ENCODE peak calls at places on chromosomes 2 and 18, in six cellular contexts. U, O, L, H, D and A are unnamed samples.

GRCh38 chr18:59540819-59541218 is 156.4 kb downstream of the CCBE1 start:
- DNase-seq in U (no peak), O (peak; percentile 52), L (no peak), H (no peak), D (no peak), A (no peak)

GRCh38 chr2:73112026-73112912 is 479 bp downstream of the RAB11FIP5 start:
- DNase-seq in U (no peak), O (peak; percentile 49), L (peak; percentile 68), H (peak; percentile 37), D (no peak), A (no peak)

GRCh38 chr2:101830555-101830954 is 133.0 kb downstream of the MAP4K4 start:
- DNase-seq in U (no peak), O (peak; percentile 91), L (no peak), H (no peak), D (no peak), A (no peak)

GRCh38 chr2:163610817-163611556 is 124.8 kb downstream of the FIGN start:
- DNase-seq in U (no peak), O (no peak), L (no peak), H (no peak), D (no peak), A (no peak)

GRCh38 chr2:31163011-31163540 is 24.8 kb upstream of the GALNT14 start:
- DNase-seq in U (no peak), O (no peak), L (no peak), H (no peak), D (no peak), A (no peak)

GRCh38 chr2:183543731-183544130 is 419.5 kb downstream of the NUP35 start:
- DNase-seq in U (peak; percentile 24), O (no peak), L (no peak), H (no peak), D (no peak), A (no peak)

GRCh38 chr2:73063909-73064875 is 7.3 kb downstream of the SFXN5 start:
- DNase-seq in U (no peak), O (peak; percentile 86), L (no peak), H (no peak), D (no peak), A (no peak)

GRCh38 chr2:37688771-37689468 is 17.5 kb upstream of the CDC42EP3 start:
- DNase-seq in U (no peak), O (peak; percentile 91), L (no peak), H (no peak), D (peak; percentile 74), A (no peak)

GRCh38 chr2:237434916-237435315 is 21.0 kb upstream of the COL6A3 start:
- DNase-seq in U (no peak), O (peak; percentile 75), L (no peak), H (no peak), D (peak; percentile 74), A (no peak)

GRCh38 chr2:152950125-152950524 is 231.7 kb downstream of the ARL6IP6 start:
- DNase-seq in U (no peak), O (no peak), L (no peak), H (no peak), D (no peak), A (no peak)

GRCh38 chr2:180507028-180507427 is 473.4 kb upstream of the UBE2E3 start:
- DNase-seq in U (no peak), O (peak; percentile 56), L (no peak), H (no peak), D (no peak), A (no peak)

GRCh38 chr2:37379881-37380296 is 35.5 kb downstream of the QPCT start:
- DNase-seq in U (no peak), O (no peak), L (no peak), H (no peak), D (no peak), A (no peak)

GRCh38 chr2:203741566-203741965 is 35.1 kb downstream of the CD28 start:
- DNase-seq in U (no peak), O (no peak), L (no peak), H (no peak), D (no peak), A (no peak)

GRCh38 chr2:36355890-36356198 is 266 bp downstream of the CRIM1 start:
- DNase-seq in U (no peak), O (no peak), L (no peak), H (no peak), D (no peak), A (no peak)

GRCh38 chr2:54103454-54104314 is 11.7 kb upstream of the ACYP2 start:
- DNase-seq in U (no peak), O (peak; percentile 54), L (no peak), H (peak; percentile 23), D (peak; percentile 31), A (no peak)

GRCh38 chr18:77068890-77069312 is 63.7 kb downstream of the MBP start:
- DNase-seq in U (no peak), O (peak; percentile 28), L (no peak), H (no peak), D (peak; percentile 22), A (no peak)
- TF ChIP-seq CTCF in U (no peak), O (no peak), L (no peak), H (no peak), D (no peak), A (no peak)

DNA sequence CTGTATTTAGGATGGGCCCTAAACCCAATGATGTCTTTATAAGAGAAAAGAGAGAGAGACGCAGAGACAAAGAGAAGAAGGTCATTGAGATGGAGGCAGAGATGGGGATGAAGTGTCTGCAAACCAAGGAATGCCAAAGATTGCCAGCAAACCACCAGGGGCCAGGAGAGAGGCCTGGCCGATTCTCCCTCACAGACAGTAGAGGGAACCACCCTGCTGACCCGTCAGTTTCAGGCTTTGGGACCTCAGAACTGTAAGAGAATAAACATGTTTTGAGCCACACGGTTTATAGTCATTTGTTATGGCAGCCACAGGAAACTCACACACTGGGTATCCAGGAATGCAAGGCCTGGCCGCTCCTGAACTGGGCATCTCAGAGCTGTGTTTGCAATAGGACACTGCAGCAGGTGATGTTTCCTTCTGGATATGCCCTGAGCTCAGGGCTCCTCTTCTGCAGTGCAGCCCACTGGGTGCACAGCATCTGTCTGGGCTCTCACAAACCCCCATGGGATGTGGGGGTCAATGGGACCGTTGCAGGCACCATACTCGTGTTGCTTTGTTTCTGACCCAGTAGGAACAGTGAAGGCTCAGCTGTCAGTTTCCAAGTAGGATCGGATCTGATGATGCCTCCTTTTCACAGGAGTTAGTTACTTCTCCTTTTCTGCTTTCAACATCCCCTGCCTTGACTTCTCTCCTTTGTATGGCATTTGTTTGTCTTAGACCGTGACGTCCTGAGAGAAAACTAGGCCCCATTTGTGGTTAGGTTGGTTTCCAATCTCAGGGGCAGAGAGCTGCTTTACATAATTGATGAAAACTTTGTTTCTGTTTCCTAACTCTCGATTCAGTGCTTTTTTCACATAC is 20.8 kb downstream of the PTPN18 start:
- DNase-seq in U (peak; percentile 89), O (no peak), L (peak; percentile 28), H (no peak), D (no peak), A (no peak)
- H3K27ac ChIP-seq in U (peak overlapping the region; percentile 79), O (no peak overlapping the region), L (no peak overlapping the region), H (no peak overlapping the region), D (no peak overlapping the region), A (no peak overlapping the region)

GRCh38 chr2:109028738-109029443 is 39.9 kb upstream of the EDAR start:
- DNase-seq in U (no peak), O (no peak), L (no peak), H (no peak), D (no peak), A (no peak)

GRCh38 chr2:109029444-109030193 is 40.6 kb upstream of the EDAR start:
- DNase-seq in U (no peak), O (no peak), L (no peak), H (no peak), D (no peak), A (no peak)

GRCh38 chr2:109032229-109032800 is 43.3 kb upstream of the EDAR start:
- DNase-seq in U (no peak), O (no peak), L (no peak), H (no peak), D (no peak), A (no peak)

GRCh38 chr2:109031481-109032228 is 42.6 kb upstream of the EDAR start:
- DNase-seq in U (no peak), O (peak; percentile 3), L (no peak), H (peak; percentile 14), D (peak; percentile 30), A (no peak)

DNA sequence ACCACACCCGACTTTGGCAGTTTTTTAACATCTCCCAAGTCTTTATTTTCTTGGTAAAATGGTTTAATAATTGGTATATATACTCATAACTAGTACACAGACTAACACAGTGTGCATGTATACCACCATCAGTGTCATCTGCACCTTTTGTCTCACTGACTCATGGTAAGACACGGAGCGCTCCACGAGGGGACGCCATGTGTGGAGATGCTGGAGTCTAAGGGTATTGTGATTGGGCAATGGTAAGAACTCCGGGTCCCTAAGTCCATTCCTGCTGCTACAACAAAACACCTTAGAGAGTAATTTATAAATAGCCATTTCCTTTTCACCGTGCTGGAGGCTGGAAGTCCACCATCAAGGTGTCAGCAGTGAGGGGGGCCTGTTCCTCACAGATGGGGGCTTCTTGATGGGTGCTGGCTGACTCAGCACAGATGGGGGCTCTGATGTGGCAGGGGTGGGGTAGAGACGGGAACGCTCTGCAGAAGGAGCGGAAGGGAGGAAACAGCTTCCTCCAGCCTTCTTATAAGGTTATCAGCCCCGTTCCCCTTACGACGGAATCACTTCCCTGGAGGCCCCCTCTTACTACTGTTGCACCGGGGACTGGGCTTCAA is 42.0 kb upstream of the EDAR start:
- DNase-seq in U (no peak), O (no peak), L (no peak), H (no peak), D (no peak), A (no peak)
- H3K4me3 ChIP-seq in U (peak overlapping the region; percentile 78), O (no peak overlapping the region), L (peak overlapping the region; percentile 28), H (peak overlapping the region; percentile 52), D (peak overlapping the region; percentile 35), A (peak overlapping the region; percentile 65)

GRCh38 chr2:120344214-120344990 is 1.5 kb upstream of the INHBB start:
- DNase-seq in U (no peak), O (no peak), L (no peak), H (no peak), D (no peak), A (no peak)
- TF ChIP-seq CTCF in U (no peak), O (no peak), L (no peak), H (no peak), D (peak; percentile 19), A (no peak)

GRCh38 chr2:216696751-216697560 is 1.6 kb upstream of the IGFBP5 start:
- DNase-seq in U (no peak), O (peak; percentile 71), L (no peak), H (no peak), D (no peak), A (no peak)
- H3K27ac ChIP-seq in U (no peak overlapping the region), O (peak overlapping the region; percentile 94), L (peak overlapping the region; percentile 85), H (no peak overlapping the region), D (peak overlapping the region; percentile 93), A (peak overlapping the region; percentile 95)

DNA sequence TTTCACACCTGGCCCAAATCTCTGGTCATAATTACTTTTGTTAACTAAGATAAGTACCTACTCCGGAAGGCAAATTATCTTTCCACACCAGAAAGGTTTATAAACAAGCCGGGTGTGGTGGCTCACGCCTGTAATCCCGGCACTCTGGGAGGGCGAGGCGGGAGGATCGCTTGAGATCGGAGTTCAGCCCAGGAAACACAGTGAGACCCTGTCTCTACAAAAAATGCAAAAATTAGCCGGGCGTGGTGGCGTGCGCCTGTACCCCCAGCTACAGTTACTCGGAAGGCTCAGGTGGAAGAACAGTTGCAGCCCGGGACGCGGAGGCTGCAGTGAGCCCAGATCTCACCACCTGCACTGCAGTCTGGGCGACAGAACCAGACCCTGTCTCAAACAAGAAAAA is 2.1 kb downstream of the PUM2 start:
- DNase-seq in U (no peak), O (no peak), L (no peak), H (no peak), D (no peak), A (no peak)
- H3K4me3 ChIP-seq in U (peak overlapping the region; percentile 77), O (no peak overlapping the region), L (peak overlapping the region; percentile 16), H (peak overlapping the region; percentile 73), D (peak overlapping the region; percentile 89), A (peak overlapping the region; percentile 91)